ENCODE peak calls at places on chromosome 11, in nine cellular contexts. One of them, this sample, is unnamed.

GRCh38 chr11:13238879-13239514 is 38.6 kb upstream of the BMAL1 start:
- DNase-seq in fibroblast of lung: peak; percentile 57
- DNase-seq in OCI-M1: peak; percentile 81
- DNase-seq in nucleus accumbens: no peak
- DNase-seq in mesothelial cell of epicardium: no peak
- DNase-seq in NT2/D1: no peak
- DNase-seq in posterior cingulate gyrus: no peak
- DNase-seq in A549: peak; percentile 55
- DNase-seq in amniotic stem cell: no peak
- DNase-seq in this sample: no peak

GRCh38 chr11:72876147-72876546 is 61.9 kb downstream of the ATG16L2 start:
- DNase-seq in fibroblast of lung: no peak
- DNase-seq in OCI-M1: no peak
- DNase-seq in nucleus accumbens: no peak
- DNase-seq in mesothelial cell of epicardium: no peak
- DNase-seq in NT2/D1: no peak
- DNase-seq in posterior cingulate gyrus: no peak
- DNase-seq in A549: no peak
- DNase-seq in amniotic stem cell: no peak
- DNase-seq in this sample: no peak

GRCh38 chr11:96306933-96307747 is 35.9 kb downstream of the MAML2 start:
- DNase-seq in fibroblast of lung: peak; percentile 99
- DNase-seq in OCI-M1: peak; percentile 40
- DNase-seq in nucleus accumbens: no peak
- DNase-seq in mesothelial cell of epicardium: peak; percentile 61
- DNase-seq in NT2/D1: no peak
- DNase-seq in posterior cingulate gyrus: no peak
- DNase-seq in A549: peak; percentile 94
- DNase-seq in amniotic stem cell: peak; percentile 92
- DNase-seq in this sample: peak; percentile 72

GRCh38 chr11:124793466-124794278 is 6.5 kb downstream of the MSANTD2 start:
- DNase-seq in fibroblast of lung: peak; percentile 62
- DNase-seq in OCI-M1: peak; percentile 94
- DNase-seq in nucleus accumbens: no peak
- DNase-seq in mesothelial cell of epicardium: no peak
- DNase-seq in NT2/D1: peak; percentile 43
- DNase-seq in posterior cingulate gyrus: no peak
- DNase-seq in A549: peak; percentile 62
- DNase-seq in amniotic stem cell: no peak
- DNase-seq in this sample: no peak

GRCh38 chr11:13884159-13884799 is 78.2 kb upstream of the SPON1 start:
- DNase-seq in fibroblast of lung: no peak
- DNase-seq in OCI-M1: no peak
- DNase-seq in nucleus accumbens: no peak
- DNase-seq in mesothelial cell of epicardium: no peak
- DNase-seq in NT2/D1: no peak
- DNase-seq in posterior cingulate gyrus: no peak
- DNase-seq in A549: no peak
- DNase-seq in amniotic stem cell: no peak
- DNase-seq in this sample: no peak

GRCh38 chr11:65329944-65330403 is 3.7 kb upstream of the DPF2 start:
- DNase-seq in fibroblast of lung: peak; percentile 95
- DNase-seq in OCI-M1: peak; percentile 95
- DNase-seq in nucleus accumbens: peak; percentile 71
- DNase-seq in mesothelial cell of epicardium: peak; percentile 79
- DNase-seq in NT2/D1: peak; percentile 97
- DNase-seq in posterior cingulate gyrus: no peak
- DNase-seq in A549: peak; percentile 93
- DNase-seq in amniotic stem cell: peak; percentile 96
- DNase-seq in this sample: peak; percentile 82

GRCh38 chr11:112511271-112511670 is 250.6 kb upstream of the PLET1 start:
- DNase-seq in fibroblast of lung: no peak
- DNase-seq in OCI-M1: no peak
- DNase-seq in nucleus accumbens: no peak
- DNase-seq in mesothelial cell of epicardium: no peak
- DNase-seq in NT2/D1: no peak
- DNase-seq in posterior cingulate gyrus: no peak
- DNase-seq in A549: no peak
- DNase-seq in amniotic stem cell: no peak
- DNase-seq in this sample: no peak

GRCh38 chr11:121688860-121689614 is 236.3 kb upstream of the SORL1-AS1 start:
- DNase-seq in fibroblast of lung: no peak
- DNase-seq in OCI-M1: no peak
- DNase-seq in nucleus accumbens: no peak
- DNase-seq in mesothelial cell of epicardium: no peak
- DNase-seq in NT2/D1: no peak
- DNase-seq in posterior cingulate gyrus: no peak
- DNase-seq in A549: no peak
- DNase-seq in amniotic stem cell: no peak
- DNase-seq in this sample: no peak

GRCh38 chr11:79390477-79390876 is 50.4 kb downstream of the TENM4 start:
- DNase-seq in fibroblast of lung: no peak
- DNase-seq in OCI-M1: peak; percentile 63
- DNase-seq in nucleus accumbens: no peak
- DNase-seq in mesothelial cell of epicardium: no peak
- DNase-seq in NT2/D1: no peak
- DNase-seq in posterior cingulate gyrus: no peak
- DNase-seq in A549: no peak
- DNase-seq in amniotic stem cell: no peak
- DNase-seq in this sample: no peak

GRCh38 chr11:128525411-128526243 is 61.7 kb downstream of the ETS1 start:
- DNase-seq in fibroblast of lung: peak; percentile 47
- DNase-seq in OCI-M1: no peak
- DNase-seq in nucleus accumbens: peak; percentile 35
- DNase-seq in mesothelial cell of epicardium: no peak
- DNase-seq in NT2/D1: no peak
- DNase-seq in posterior cingulate gyrus: no peak
- DNase-seq in A549: no peak
- DNase-seq in amniotic stem cell: no peak
- DNase-seq in this sample: no peak

GRCh38 chr11:111598546-111598945 is 3.7 kb upstream of the SIK2 start:
- DNase-seq in fibroblast of lung: peak; percentile 85
- DNase-seq in OCI-M1: peak; percentile 31
- DNase-seq in nucleus accumbens: no peak
- DNase-seq in mesothelial cell of epicardium: no peak
- DNase-seq in NT2/D1: no peak
- DNase-seq in posterior cingulate gyrus: no peak
- DNase-seq in A549: no peak
- DNase-seq in amniotic stem cell: no peak
- DNase-seq in this sample: no peak

GRCh38 chr11:131195801-131196517 is 174.5 kb upstream of the NTM start:
- DNase-seq in fibroblast of lung: peak; percentile 50
- DNase-seq in OCI-M1: no peak
- DNase-seq in nucleus accumbens: no peak
- DNase-seq in mesothelial cell of epicardium: no peak
- DNase-seq in NT2/D1: no peak
- DNase-seq in posterior cingulate gyrus: no peak
- DNase-seq in A549: no peak
- DNase-seq in amniotic stem cell: no peak
- DNase-seq in this sample: no peak

GRCh38 chr11:120545813-120546212 is 34.3 kb downstream of the GRIK4 start:
- DNase-seq in fibroblast of lung: no peak
- DNase-seq in OCI-M1: no peak
- DNase-seq in nucleus accumbens: no peak
- DNase-seq in mesothelial cell of epicardium: no peak
- DNase-seq in NT2/D1: no peak
- DNase-seq in posterior cingulate gyrus: no peak
- DNase-seq in A549: no peak
- DNase-seq in amniotic stem cell: no peak
- DNase-seq in this sample: no peak

GRCh38 chr11:117081908-117082307 is 16.3 kb downstream of the SIK3 start:
- DNase-seq in fibroblast of lung: no peak
- DNase-seq in OCI-M1: no peak
- DNase-seq in nucleus accumbens: no peak
- DNase-seq in mesothelial cell of epicardium: no peak
- DNase-seq in NT2/D1: no peak
- DNase-seq in posterior cingulate gyrus: no peak
- DNase-seq in A549: no peak
- DNase-seq in amniotic stem cell: no peak
- DNase-seq in this sample: no peak

GRCh38 chr11:130037881-130038601 is 31.7 kb upstream of the APLP2 start:
- DNase-seq in fibroblast of lung: peak; percentile 30
- DNase-seq in OCI-M1: no peak
- DNase-seq in nucleus accumbens: no peak
- DNase-seq in mesothelial cell of epicardium: no peak
- DNase-seq in NT2/D1: peak; percentile 22
- DNase-seq in posterior cingulate gyrus: no peak
- DNase-seq in A549: no peak
- DNase-seq in amniotic stem cell: no peak
- DNase-seq in this sample: no peak

GRCh38 chr11:104916442-104916841 is 18.2 kb upstream of the CASP12 start:
- DNase-seq in fibroblast of lung: peak; percentile 14
- DNase-seq in OCI-M1: no peak
- DNase-seq in nucleus accumbens: no peak
- DNase-seq in mesothelial cell of epicardium: no peak
- DNase-seq in NT2/D1: no peak
- DNase-seq in posterior cingulate gyrus: no peak
- DNase-seq in A549: no peak
- DNase-seq in amniotic stem cell: no peak
- DNase-seq in this sample: no peak

GRCh38 chr11:16859651-16860050 is 121.2 kb downstream of the C11orf58 start:
- DNase-seq in fibroblast of lung: no peak
- DNase-seq in OCI-M1: no peak
- DNase-seq in nucleus accumbens: no peak
- DNase-seq in mesothelial cell of epicardium: no peak
- DNase-seq in NT2/D1: no peak
- DNase-seq in posterior cingulate gyrus: no peak
- DNase-seq in A549: no peak
- DNase-seq in amniotic stem cell: no peak
- DNase-seq in this sample: no peak

GRCh38 chr11:64369440-64370135 is 10.6 kb downstream of the RPS6KA4 start:
- DNase-seq in fibroblast of lung: no peak
- DNase-seq in OCI-M1: no peak
- DNase-seq in nucleus accumbens: no peak
- DNase-seq in mesothelial cell of epicardium: no peak
- DNase-seq in NT2/D1: no peak
- DNase-seq in posterior cingulate gyrus: no peak
- DNase-seq in A549: no peak
- DNase-seq in amniotic stem cell: no peak
- DNase-seq in this sample: no peak

GRCh38 chr11:281486-282161 is 3.4 kb downstream of the NLRP6 start:
- DNase-seq in fibroblast of lung: no peak
- DNase-seq in OCI-M1: no peak
- DNase-seq in nucleus accumbens: no peak
- DNase-seq in mesothelial cell of epicardium: no peak
- DNase-seq in NT2/D1: no peak
- DNase-seq in posterior cingulate gyrus: no peak
- DNase-seq in A549: no peak
- DNase-seq in amniotic stem cell: no peak
- DNase-seq in this sample: no peak

GRCh38 chr11:75406338-75406777 is 7.0 kb downstream of the RPS3 start:
- DNase-seq in fibroblast of lung: peak; percentile 29
- DNase-seq in OCI-M1: peak; percentile 83
- DNase-seq in nucleus accumbens: no peak
- DNase-seq in mesothelial cell of epicardium: no peak
- DNase-seq in NT2/D1: no peak
- DNase-seq in posterior cingulate gyrus: no peak
- DNase-seq in A549: no peak
- DNase-seq in amniotic stem cell: no peak
- DNase-seq in this sample: no peak

GRCh38 chr11:92295175-92296137 is 70.8 kb downstream of the FAT3 start:
- DNase-seq in fibroblast of lung: peak; percentile 65
- DNase-seq in OCI-M1: no peak
- DNase-seq in nucleus accumbens: no peak
- DNase-seq in mesothelial cell of epicardium: no peak
- DNase-seq in NT2/D1: no peak
- DNase-seq in posterior cingulate gyrus: no peak
- DNase-seq in A549: peak; percentile 86
- DNase-seq in amniotic stem cell: no peak
- DNase-seq in this sample: no peak

GRCh38 chr11:1409108-1409851 is 19.5 kb downstream of the BRSK2 start:
- DNase-seq in fibroblast of lung: no peak
- DNase-seq in OCI-M1: no peak
- DNase-seq in nucleus accumbens: no peak
- DNase-seq in mesothelial cell of epicardium: no peak
- DNase-seq in NT2/D1: no peak
- DNase-seq in posterior cingulate gyrus: no peak
- DNase-seq in A549: no peak
- DNase-seq in amniotic stem cell: no peak
- DNase-seq in this sample: no peak

GRCh38 chr11:43898574-43898973 is 17.9 kb downstream of the ALKBH3 start:
- DNase-seq in fibroblast of lung: no peak
- DNase-seq in OCI-M1: no peak
- DNase-seq in nucleus accumbens: no peak
- DNase-seq in mesothelial cell of epicardium: no peak
- DNase-seq in NT2/D1: no peak
- DNase-seq in posterior cingulate gyrus: no peak
- DNase-seq in A549: no peak
- DNase-seq in amniotic stem cell: no peak
- DNase-seq in this sample: no peak

GRCh38 chr11:75313457-75314272 is 37.8 kb downstream of the ARRB1 start:
- DNase-seq in fibroblast of lung: peak; percentile 80
- DNase-seq in OCI-M1: peak; percentile 93
- DNase-seq in nucleus accumbens: no peak
- DNase-seq in mesothelial cell of epicardium: no peak
- DNase-seq in NT2/D1: no peak
- DNase-seq in posterior cingulate gyrus: no peak
- DNase-seq in A549: no peak
- DNase-seq in amniotic stem cell: peak; percentile 38
- DNase-seq in this sample: no peak

GRCh38 chr11:109604506-109604905 is 182.5 kb downstream of the C11orf87 start:
- DNase-seq in fibroblast of lung: peak; percentile 3
- DNase-seq in OCI-M1: no peak
- DNase-seq in nucleus accumbens: no peak
- DNase-seq in mesothelial cell of epicardium: no peak
- DNase-seq in NT2/D1: no peak
- DNase-seq in posterior cingulate gyrus: no peak
- DNase-seq in A549: no peak
- DNase-seq in amniotic stem cell: no peak
- DNase-seq in this sample: no peak